ENCODE peak calls at places on chromosomes 11 and 22, in eight cellular contexts. J is NCI-H2107, Z is NCI-H187 treated with DMSO at 0.1 percent for 48 hours, K is Daoy, N is substantia nigra, Q is fibroblast of lung, X is T-helper 9 cell, O is KG1. R is an unnamed sample.

GRCh38 chr11:68527585-68527984 is 67.0 kb downstream of the PPP6R3 start:
- DNase-seq in J (no peak), Z (no peak), K (no peak), N (no peak), Q (no peak), X (no peak), O (no peak), R (no peak)

GRCh38 chr11:111585371-111585770 is 16.9 kb upstream of the SIK2 start:
- DNase-seq in J (no peak), Z (no peak), K (peak), N (no peak), Q (peak), X (no peak), O (no peak), R (no peak)

GRCh38 chr11:119605137-119605675 is 123.8 kb downstream of the NECTIN1 start:
- DNase-seq in J (no peak), Z (no peak), K (no peak), N (no peak), Q (no peak), X (no peak), O (no peak), R (no peak)

GRCh38 chr22:49204599-49205214 is 623.0 kb downstream of the BRD1 start:
- DNase-seq in J (no peak), Z (no peak), K (no peak), N (no peak), Q (no peak), X (no peak), O (no peak), R (no peak)

GRCh38 chr22:39518996-39519680 is 1.2 kb upstream of the ATF4 start:
- DNase-seq in J (no peak), Z (no peak), K (peak), N (no peak), Q (peak), X (no peak), O (no peak), R (no peak)

GRCh38 chr11:35144811-35145210 is 5.8 kb downstream of the CD44 start:
- DNase-seq in J (no peak), Z (no peak), K (peak), N (no peak), Q (peak), X (no peak), O (no peak), R (no peak)

GRCh38 chr11:118076754-118077281 is at the start of gene TMPRSS4:
- DNase-seq in J (peak), Z (no peak), K (no peak), N (no peak), Q (no peak), X (no peak), O (no peak), R (no peak)

GRCh38 chr11:58625826-58626460 is 3.5 kb downstream of the CNTF start:
- DNase-seq in J (no peak), Z (no peak), K (no peak), N (no peak), Q (peak), X (no peak), O (no peak), R (no peak)

R was measured in CD8-positive, alpha-beta T cell.